ENCODE peak calls at places on chromosomes 2 and 18, in five cellular contexts. N, G, X, P and R are unnamed samples.

GRCh38 chr2:22213237-22213636 is 1089.5 kb downstream of the TDRD15 start:
- DNase-seq in P (no peak), G (no peak), N (no peak), X (no peak), R (no peak)

GRCh38 chr2:7084601-7085000 is 167.4 kb downstream of the RNF144A start:
- DNase-seq in X (no peak), P (no peak), N (no peak), G (no peak), R (no peak)

GRCh38 chr2:86468162-86469033 is 27.2 kb downstream of the KDM3A start:
- DNase-seq in P (no peak), G (no peak), N (no peak), X (no peak), R (no peak)

GRCh38 chr2:172488556-172488955 is 61.2 kb downstream of the ITGA6 start:
- DNase-seq in N (no peak), P (no peak), G (no peak), X (no peak), R (no peak)

GRCh38 chr2:96869824-96870630 is at the start of gene SEMA4C:
- DNase-seq in X (no peak), G (peak; percentile 50), P (peak; percentile 80), N (no peak), R (no peak)

GRCh38 chr18:48410095-48410920 is 1.1 kb upstream of the ZBTB7C start:
- DNase-seq in X (peak; percentile 27), P (peak; percentile 92), N (peak; percentile 67), G (peak; percentile 88), R (peak; percentile 30)

GRCh38 chr2:26816893-26817292 is 31.0 kb downstream of the CENPA start:
- DNase-seq in X (no peak), N (no peak), G (no peak), P (no peak), R (no peak)

GRCh38 chr2:18161681-18162080 is 283.2 kb downstream of the KCNS3 start:
- DNase-seq in G (no peak), P (no peak), X (no peak), N (no peak), R (no peak)

GRCh38 chr18:22689711-22690110 is 243.4 kb upstream of the RBBP8 start:
- DNase-seq in P (no peak), N (no peak), G (peak; percentile 21), X (no peak), R (no peak)

GRCh38 chr2:223101340-223102039 is 49.5 kb downstream of the KCNE4 start:
- DNase-seq in X (no peak), G (peak; percentile 67), N (peak; percentile 61), P (no peak), R (peak; percentile 60)

GRCh38 chr2:70190086-70190412 is 770 bp downstream of the C2orf42 start:
- DNase-seq in G (peak; percentile 64), X (no peak), P (no peak), N (no peak), R (no peak)

GRCh38 chr2:53353372-53354111 is 414.1 kb upstream of the CHAC2 start:
- DNase-seq in X (no peak), G (no peak), P (no peak), N (peak; percentile 67), R (no peak)

GRCh38 chr2:218564056-218564455 is 4.1 kb downstream of the USP37 start:
- DNase-seq in G (no peak), X (no peak), N (no peak), P (no peak), R (no peak)

DNA sequence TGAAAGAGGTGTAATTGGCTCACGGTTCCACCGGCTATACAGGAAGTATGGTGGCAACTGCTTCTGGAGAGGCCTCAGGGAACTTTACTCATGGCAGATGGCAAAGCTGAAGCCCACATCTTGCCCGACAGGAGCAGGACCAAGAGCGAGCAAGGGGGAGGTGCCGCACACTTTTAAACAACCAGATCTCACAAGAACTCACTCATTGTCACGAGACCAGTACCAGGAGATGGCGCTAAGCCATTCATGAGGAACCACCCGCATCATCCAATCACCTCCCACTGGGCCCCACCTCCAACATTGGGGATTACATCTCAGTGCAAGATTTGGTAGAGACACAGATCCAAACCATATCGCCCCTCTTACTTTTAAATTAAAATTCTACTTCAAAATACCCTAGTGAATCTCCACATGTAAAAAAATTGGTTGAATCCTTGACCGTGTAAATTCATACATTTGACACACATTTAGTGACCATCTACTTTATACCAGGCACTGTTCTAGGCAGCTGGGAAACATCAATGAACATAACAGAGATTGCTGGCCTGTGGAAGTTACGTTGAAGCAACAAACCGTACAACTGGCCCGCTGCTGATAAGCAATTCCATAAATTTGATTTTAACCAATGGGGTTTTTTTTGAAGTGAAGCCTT is 87.6 kb downstream of the ALPK2 start:
- DNase-seq in P (no peak), G (peak; percentile 15), N (peak; percentile 44), X (no peak), R (peak; percentile 9)
- TF ChIP-seq CTCF in P (peak; percentile 14), G (peak; percentile 15), N (peak; percentile 54), X (peak; percentile 12), R (peak; percentile 34)

GRCh38 chr2:231662811-231663457 is 45.4 kb upstream of the PTMA start:
- DNase-seq in X (no peak), N (no peak), G (no peak), P (no peak), R (no peak)
- H3K4me3 ChIP-seq in X (peak overlapping the region; percentile 46), N (peak overlapping the region; percentile 52), G (no peak overlapping the region), P (peak overlapping the region; percentile 53), R (peak overlapping the region; percentile 5)

DNA sequence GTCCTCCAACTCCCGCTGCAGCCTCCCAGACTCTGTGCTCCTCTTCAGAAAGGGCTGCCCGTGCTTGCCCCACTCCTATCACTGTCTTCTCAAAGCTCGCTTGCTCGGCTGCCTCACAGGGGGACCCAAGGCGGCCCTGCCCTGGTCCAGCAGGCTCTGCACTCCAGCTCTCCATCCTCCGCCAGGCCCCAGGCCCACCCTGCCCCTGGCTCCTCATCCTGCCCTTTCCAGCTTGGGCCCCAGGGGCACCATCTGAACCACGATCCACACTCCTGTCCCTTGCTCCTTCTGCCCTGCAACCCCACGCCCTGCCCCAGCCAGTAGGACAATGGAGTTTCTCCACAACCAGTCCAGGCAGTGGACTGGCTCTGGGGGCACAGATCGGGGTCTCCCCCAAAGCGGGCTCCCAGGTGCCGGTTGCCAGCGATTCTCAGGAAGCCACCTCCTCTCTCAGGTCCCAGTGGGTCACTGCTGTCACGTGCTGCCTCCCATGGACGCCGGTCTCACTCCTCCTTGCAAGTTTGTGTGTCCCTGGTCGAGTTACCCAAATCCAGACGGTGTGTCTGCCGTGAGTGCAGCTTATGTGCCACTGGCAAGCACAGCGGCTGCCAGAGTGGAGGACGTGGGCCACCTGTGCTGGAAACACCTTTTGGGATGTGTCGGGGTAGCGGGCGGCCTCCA is 238.5 kb downstream of the HDAC4 start:
- DNase-seq in N (no peak), G (no peak), X (no peak), P (no peak), R (no peak)
- TF ChIP-seq CTCF in N (no peak), G (no peak), X (no peak), P (no peak), R (no peak)

GRCh38 chr2:47521666-47522285 is 118.8 kb downstream of the MSH2 start:
- DNase-seq in N (no peak), G (no peak), X (no peak), P (no peak), R (no peak)
- H3K4me3 ChIP-seq in N (peak overlapping the region; percentile 69), G (no peak overlapping the region), X (peak overlapping the region; percentile 61), P (peak overlapping the region; percentile 46), R (peak overlapping the region; percentile 40)

DNA sequence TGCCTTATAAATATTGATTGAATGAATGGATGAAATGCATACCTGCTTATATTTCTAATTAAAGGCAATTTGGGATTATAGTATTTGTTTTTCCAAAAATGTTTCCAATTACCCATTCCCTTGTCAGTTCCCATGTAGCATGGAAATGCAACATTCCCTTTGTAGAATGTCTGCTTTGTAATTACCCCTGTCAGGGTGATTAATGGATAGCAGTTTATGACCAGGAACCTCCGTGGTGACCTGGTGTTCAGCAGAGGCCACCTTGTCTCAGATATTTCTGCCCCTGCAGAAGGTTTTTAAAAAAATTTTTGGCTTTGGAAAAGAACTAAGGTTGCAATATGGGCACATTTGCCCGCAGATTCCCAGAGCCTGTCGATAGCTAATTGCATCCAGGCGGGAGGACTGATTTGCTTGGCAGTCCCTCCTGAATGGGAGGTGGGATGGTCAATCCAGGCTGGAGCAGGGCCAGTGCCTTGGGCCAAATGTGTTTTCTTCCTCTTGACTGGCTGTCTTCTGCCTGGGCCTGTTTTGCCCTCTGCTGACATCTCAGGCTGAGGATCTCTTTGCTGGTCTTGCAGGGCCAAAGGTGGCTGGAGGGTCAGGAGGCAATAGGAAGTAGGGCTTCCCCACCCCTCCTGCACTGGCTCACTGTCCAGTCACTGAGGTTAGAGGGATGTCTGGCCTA is 82.1 kb downstream of the TMEM182 start:
- DNase-seq in N (no peak), X (no peak), G (no peak), P (no peak), R (no peak)
- TF ChIP-seq CTCF in N (no peak), X (no peak), G (no peak), P (no peak), R (no peak)

GRCh38 chr2:71832388-71832787 is 315.3 kb downstream of the CYP26B1 start:
- DNase-seq in N (no peak), G (no peak), X (no peak), P (no peak), R (no peak)

GRCh38 chr2:71830497-71831207 is 317.0 kb downstream of the CYP26B1 start:
- DNase-seq in N (no peak), P (no peak), G (no peak), X (no peak), R (no peak)

GRCh38 chr2:71832844-71833243 is 314.8 kb downstream of the CYP26B1 start:
- DNase-seq in P (no peak), G (no peak), X (no peak), N (no peak), R (no peak)

GRCh38 chr2:71833272-71833671 is 314.4 kb downstream of the CYP26B1 start:
- DNase-seq in P (no peak), N (no peak), G (no peak), X (no peak), R (no peak)

DNA sequence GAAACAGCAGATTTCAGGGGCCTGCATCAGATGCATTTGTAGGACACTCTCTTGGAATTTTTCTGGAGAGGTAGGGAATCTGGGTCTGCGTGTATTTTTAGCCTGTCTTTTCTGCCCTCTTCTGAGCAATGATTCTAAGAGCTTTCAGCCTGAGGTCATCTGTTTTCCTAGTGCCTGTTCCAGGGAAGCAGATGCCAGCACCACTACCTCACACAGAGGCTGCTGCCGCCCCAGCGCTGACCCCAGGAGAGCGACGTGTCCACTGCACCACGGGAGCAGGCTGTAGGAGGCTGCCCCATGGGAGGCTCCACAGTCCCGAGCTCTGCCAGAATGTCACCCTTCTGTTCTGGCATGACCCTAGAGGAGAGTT is 316.5 kb downstream of the CYP26B1 start:
- DNase-seq in X (peak; percentile 46), N (peak; percentile 43), P (peak; percentile 44), G (peak; percentile 62), R (no peak)
- H3K4me3 ChIP-seq in X (no peak overlapping the region), N (no peak overlapping the region), P (no peak overlapping the region), G (no peak overlapping the region), R (no peak overlapping the region)

GRCh38 chr2:231931481-231931915 is 5.3 kb upstream of the NPPC start:
- DNase-seq in G (no peak), N (no peak), X (no peak), P (peak; percentile 53), R (no peak)

GRCh38 chr2:231928481-231928880 is 2.3 kb upstream of the NPPC start:
- DNase-seq in X (no peak), G (no peak), N (no peak), P (no peak), R (no peak)

GRCh38 chr2:231930601-231931281 is 4.5 kb upstream of the NPPC start:
- DNase-seq in P (peak; percentile 78), G (peak; percentile 33), X (no peak), N (no peak), R (no peak)

GRCh38 chr2:231928901-231929725 is 2.9 kb upstream of the NPPC start:
- DNase-seq in P (no peak), N (no peak), G (no peak), X (no peak), R (no peak)

GRCh38 chr2:231929961-231930600 is 3.9 kb upstream of the NPPC start:
- DNase-seq in P (peak; percentile 70), N (no peak), X (no peak), G (peak; percentile 19), R (no peak)
- TF ChIP-seq CTCF in P (peak; percentile 48), N (peak; percentile 56), X (peak; percentile 45), G (peak; percentile 48), R (peak; percentile 80)